ENCODE peak calls at places on chromosome 2, in seven cellular contexts. R is BJ; C is stimulated activated effector memory CD8-positive, alpha-beta T cell treated with anti-CD3 and anti-CD28 coated beads, Interleukin-12 subunit alpha, Interleukin-12 subunit beta, amount 100 ng/mL, for 72 hours; L is A673; E is BE2C; O is posterior cingulate gyrus; N is SK-N-MC. T is an unnamed sample.

GRCh38 chr2:40487592-40487991 is 35.7 kb upstream of the SLC8A1 start:
- DNase-seq in R (no peak), C (no peak), L (no peak), E (no peak), O (no peak), N (no peak), T (no peak)

GRCh38 chr2:220107380-220107791 is 480.0 kb downstream of the SLC4A3 start:
- DNase-seq in R (no peak), C (no peak), L (no peak), E (no peak), O (no peak), N (no peak), T (no peak)

GRCh38 chr2:191625016-191625415 is 52.9 kb upstream of the NABP1 start:
- DNase-seq in R (no peak), C (no peak), L (peak), E (peak), O (no peak), N (no peak), T (no peak)

GRCh38 chr2:221779614-221780067 is 207.5 kb upstream of the EPHA4 start:
- DNase-seq in R (peak), C (no peak), L (no peak), E (no peak), O (no peak), N (no peak), T (no peak)

GRCh38 chr2:187614756-187615155 is 60.5 kb upstream of the TFPI start:
- DNase-seq in R (no peak), C (no peak), L (no peak), E (no peak), O (no peak), N (no peak), T (no peak)

GRCh38 chr2:190649035-190649797 is at the start of gene NAB1:
- DNase-seq in R (no peak), C (peak), L (peak), E (peak), O (peak), N (no peak), T (peak)

GRCh38 chr2:26721267-26722032 is 28.9 kb downstream of the KCNK3 start:
- DNase-seq in R (no peak), C (no peak), L (no peak), E (no peak), O (no peak), N (no peak), T (no peak)

GRCh38 chr2:239932881-239933735 is 92.0 kb downstream of the NDUFA10 start:
- DNase-seq in R (no peak), C (no peak), L (no peak), E (peak), O (no peak), N (no peak), T (no peak)

GRCh38 chr2:199471443-199472057 is 13.8 kb upstream of the SATB2 start:
- DNase-seq in R (no peak), C (no peak), L (peak), E (peak), O (peak), N (no peak), T (peak)

GRCh38 chr2:172397136-172397825 is 30.1 kb upstream of the ITGA6 start:
- DNase-seq in R (peak), C (no peak), L (no peak), E (no peak), O (no peak), N (no peak), T (no peak)

GRCh38 chr2:103823847-103824246 is 1030.1 kb upstream of the POU3F3 start:
- DNase-seq in R (no peak), C (no peak), L (no peak), E (no peak), O (no peak), N (no peak), T (no peak)

GRCh38 chr2:230713331-230714121 is 884 bp downstream of the CAB39 start:
- DNase-seq in R (no peak), C (peak), L (peak), E (peak), O (no peak), N (no peak), T (peak)

GRCh38 chr2:147469471-147469870 is 375.4 kb upstream of the ACVR2A start:
- DNase-seq in R (no peak), C (no peak), L (peak), E (no peak), O (no peak), N (no peak), T (no peak)

GRCh38 chr2:231648579-231649174 is 56.0 kb downstream of the TEX44 start:
- DNase-seq in R (no peak), C (peak), L (peak), E (peak), O (peak), N (no peak), T (peak)

GRCh38 chr2:171341394-171341793 is 92.4 kb downstream of the METTL8 start:
- DNase-seq in R (no peak), C (no peak), L (no peak), E (no peak), O (no peak), N (no peak), T (no peak)

GRCh38 chr2:67260348-67261277 is 136.5 kb upstream of the ETAA1 start:
- DNase-seq in R (peak), C (no peak), L (no peak), E (peak), O (no peak), N (no peak), T (peak)

GRCh38 chr2:112933261-112933660 is 22.3 kb downstream of the IL37 start:
- DNase-seq in R (no peak), C (no peak), L (no peak), E (no peak), O (no peak), N (no peak), T (no peak)

GRCh38 chr2:52036036-52036435 is 1004.1 kb upstream of the NRXN1 start:
- DNase-seq in R (no peak), C (no peak), L (no peak), E (no peak), O (no peak), N (no peak), T (no peak)

GRCh38 chr2:54757496-54757895 is 34.0 kb downstream of the EML6 start:
- DNase-seq in R (no peak), C (no peak), L (no peak), E (peak), O (peak), N (no peak), T (no peak)

GRCh38 chr2:126851756-126852155 is 46.9 kb upstream of the TEX51 start:
- DNase-seq in R (no peak), C (no peak), L (no peak), E (no peak), O (no peak), N (no peak), T (no peak)

GRCh38 chr2:66850406-66850805 is 415.5 kb downstream of the MEIS1 start:
- DNase-seq in R (no peak), C (no peak), L (no peak), E (no peak), O (no peak), N (no peak), T (no peak)

GRCh38 chr2:9748586-9748985 is 94.7 kb upstream of the TAF1B start:
- DNase-seq in R (no peak), C (no peak), L (no peak), E (no peak), O (no peak), N (no peak), T (no peak)

GRCh38 chr2:223536546-223536945 is 65.6 kb downstream of the SCG2 start:
- DNase-seq in R (no peak), C (no peak), L (no peak), E (no peak), O (no peak), N (no peak), T (no peak)

GRCh38 chr2:60356346-60356745 is 197.1 kb downstream of the BCL11A start:
- DNase-seq in R (no peak), C (no peak), L (no peak), E (no peak), O (no peak), N (no peak), T (no peak)

GRCh38 chr2:196253115-196253484 is 81.7 kb upstream of the STK17B start:
- DNase-seq in R (no peak), C (no peak), L (no peak), E (no peak), O (no peak), N (no peak), T (no peak)

GRCh38 chr2:99488587-99488998 is 1.2 kb downstream of the REV1 start:
- DNase-seq in R (no peak), C (no peak), L (peak), E (no peak), O (no peak), N (no peak), T (no peak)

GRCh38 chr2:188979730-188980123 is 5.6 kb downstream of the COL3A1 start:
- DNase-seq in R (no peak), C (no peak), L (no peak), E (no peak), O (no peak), N (no peak), T (no peak)

GRCh38 chr2:153221506-153221905 is 257.1 kb downstream of the RPRM start:
- DNase-seq in R (no peak), C (no peak), L (no peak), E (no peak), O (no peak), N (no peak), T (no peak)

GRCh38 chr2:173568054-173568453 is 213.4 kb downstream of the CDCA7 start:
- DNase-seq in R (no peak), C (no peak), L (peak), E (peak), O (no peak), N (no peak), T (peak)

GRCh38 chr2:74671479-74671878 is 17.4 kb downstream of the SEMA4F start:
- DNase-seq in R (peak), C (no peak), L (no peak), E (no peak), O (no peak), N (no peak), T (no peak)

GRCh38 chr2:68837164-68837860 is 33.9 kb downstream of the BMP10 start:
- DNase-seq in R (no peak), C (no peak), L (peak), E (no peak), O (no peak), N (no peak), T (peak)

GRCh38 chr2:29560566-29560965 is 360.8 kb downstream of the ALK start:
- DNase-seq in R (no peak), C (no peak), L (no peak), E (no peak), O (no peak), N (no peak), T (no peak)

GRCh38 chr2:82857952-82858351 is 1601.1 kb downstream of the SUCLG1 start:
- DNase-seq in R (no peak), C (no peak), L (no peak), E (no peak), O (no peak), N (no peak), T (no peak)

GRCh38 chr2:230690439-230690838 is 22.2 kb upstream of the CAB39 start:
- DNase-seq in R (no peak), C (no peak), L (no peak), E (no peak), O (peak), N (no peak), T (no peak)

GRCh38 chr2:201827621-201828020 is 21.3 kb downstream of the CDK15 start:
- DNase-seq in R (no peak), C (no peak), L (no peak), E (no peak), O (no peak), N (no peak), T (no peak)

GRCh38 chr2:23363831-23364230 is 21.1 kb upstream of the KLHL29 start:
- DNase-seq in R (no peak), C (no peak), L (peak), E (peak), O (no peak), N (peak), T (no peak)

GRCh38 chr2:18412980-18413793 is 147.3 kb downstream of the RDH14 start:
- DNase-seq in R (no peak), C (no peak), L (no peak), E (no peak), O (no peak), N (no peak), T (no peak)

GRCh38 chr2:145412155-145412554 is 892.2 kb upstream of the ZEB2 start:
- DNase-seq in R (no peak), C (no peak), L (no peak), E (no peak), O (no peak), N (no peak), T (no peak)

GRCh38 chr2:177556134-177556533 is 163.6 kb downstream of the AGPS start:
- DNase-seq in R (no peak), C (no peak), L (no peak), E (no peak), O (no peak), N (no peak), T (no peak)

GRCh38 chr2:25324905-25325592 is 16.7 kb downstream of the DNMT3A start:
- DNase-seq in R (no peak), C (no peak), L (no peak), E (no peak), O (peak), N (no peak), T (no peak)

T was measured in heart right ventricle.